ENCODE peak calls at places on chromosomes 3 and 15, in seven cellular contexts. J is keratinocyte, A is sigmoid colon, Z is fibroblast of mammary gland, H is upper lobe of right lung, X is MCF 10A, V is HFF-Myc. M is an unnamed sample.

GRCh38 chr3:112646623-112647022 is 5.7 kb upstream of the CCDC80 start:
- DNase-seq in J (no peak), X (no peak), H (no peak), V (no peak), A (no peak), Z (no peak), M (no peak)

GRCh38 chr3:153639634-153640033 is 477.6 kb downstream of the RAP2B start:
- DNase-seq in H (no peak), Z (no peak), V (no peak), X (no peak), J (no peak), A (no peak), M (no peak)

GRCh38 chr3:115623414-115623868 is at the start of gene GAP43:
- DNase-seq in Z (peak; percentile 84), X (no peak), A (peak; percentile 62), J (no peak), H (peak; percentile 56), V (peak; percentile 59), M (no peak)

GRCh38 chr15:78638658-78639314 is 2.2 kb downstream of the CHRNB4 start:
- DNase-seq in A (no peak), V (no peak), H (peak; percentile 51), J (no peak), Z (peak; percentile 38), X (peak; percentile 72), M (peak; percentile 70)

GRCh38 chr3:177810162-177810623 is 612.9 kb upstream of the TBL1XR1 start:
- DNase-seq in H (no peak), V (no peak), A (no peak), J (peak; percentile 41), X (peak; percentile 91), Z (peak; percentile 93), M (no peak)

GRCh38 chr3:153052096-153052460 is 109.9 kb upstream of the RAP2B start:
- DNase-seq in J (peak; percentile 92), Z (peak; percentile 92), X (peak; percentile 90), H (no peak), A (peak; percentile 82), V (peak; percentile 68), M (no peak)

GRCh38 chr15:90994059-90994416 is 297 bp downstream of the PRC1 start:
- DNase-seq in J (no peak), X (no peak), Z (no peak), A (no peak), V (no peak), H (peak; percentile 68), M (peak; percentile 34)

GRCh38 chr15:53296603-53297002 is 462.9 kb downstream of the WDR72 start:
- DNase-seq in X (no peak), A (no peak), H (no peak), Z (no peak), V (no peak), J (no peak), M (no peak)

GRCh38 chr15:93037341-93038063 is 51.5 kb downstream of the RGMA start:
- DNase-seq in Z (peak; percentile 71), A (peak; percentile 83), V (peak; percentile 24), J (no peak), X (no peak), H (peak; percentile 75), M (no peak)

DNA sequence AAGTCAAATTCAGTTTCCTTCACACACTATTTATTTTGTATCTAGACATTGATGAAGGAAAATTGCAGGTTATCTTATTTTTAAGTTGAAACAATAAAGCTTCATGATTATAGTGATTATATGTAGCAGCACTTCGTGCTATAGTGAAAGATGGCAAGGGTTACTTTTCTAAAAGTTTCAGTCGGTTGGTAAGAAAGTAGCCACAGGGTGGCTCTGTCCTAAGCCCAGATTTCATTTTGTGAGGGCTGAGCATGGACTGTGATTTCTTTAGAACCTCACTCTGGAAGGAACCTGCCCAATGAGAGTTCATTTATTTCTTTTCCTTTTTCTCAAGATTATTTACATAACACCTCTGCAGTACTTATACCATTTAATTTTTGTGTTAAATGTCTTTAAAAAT is 66.5 kb downstream of the NME9 start:
- DNase-seq in X (no peak), Z (no peak), H (no peak), J (no peak), A (no peak), V (no peak), M (no peak)
- TF ChIP-seq CTCF in X (no peak), Z (no peak), H (no peak), J (no peak), A (no peak), V (no peak), M (no peak)

GRCh38 chr3:132643366-132643765 is 16.2 kb downstream of the ACAD11 start:
- DNase-seq in X (no peak), J (no peak), V (no peak), Z (no peak), A (no peak), H (no peak), M (no peak)

GRCh38 chr3:132642539-132642847 is 17.1 kb downstream of the ACAD11 start:
- DNase-seq in H (no peak), V (no peak), A (no peak), J (no peak), X (no peak), Z (no peak), M (no peak)

GRCh38 chr3:132645058-132645457 is 14.6 kb downstream of the ACAD11 start:
- DNase-seq in A (no peak), H (no peak), Z (no peak), V (no peak), J (no peak), X (no peak), M (no peak)

GRCh38 chr3:132638721-132639120 is 20.9 kb downstream of the ACAD11 start:
- DNase-seq in Z (no peak), A (no peak), J (no peak), H (no peak), V (no peak), X (no peak), M (no peak)

DNA sequence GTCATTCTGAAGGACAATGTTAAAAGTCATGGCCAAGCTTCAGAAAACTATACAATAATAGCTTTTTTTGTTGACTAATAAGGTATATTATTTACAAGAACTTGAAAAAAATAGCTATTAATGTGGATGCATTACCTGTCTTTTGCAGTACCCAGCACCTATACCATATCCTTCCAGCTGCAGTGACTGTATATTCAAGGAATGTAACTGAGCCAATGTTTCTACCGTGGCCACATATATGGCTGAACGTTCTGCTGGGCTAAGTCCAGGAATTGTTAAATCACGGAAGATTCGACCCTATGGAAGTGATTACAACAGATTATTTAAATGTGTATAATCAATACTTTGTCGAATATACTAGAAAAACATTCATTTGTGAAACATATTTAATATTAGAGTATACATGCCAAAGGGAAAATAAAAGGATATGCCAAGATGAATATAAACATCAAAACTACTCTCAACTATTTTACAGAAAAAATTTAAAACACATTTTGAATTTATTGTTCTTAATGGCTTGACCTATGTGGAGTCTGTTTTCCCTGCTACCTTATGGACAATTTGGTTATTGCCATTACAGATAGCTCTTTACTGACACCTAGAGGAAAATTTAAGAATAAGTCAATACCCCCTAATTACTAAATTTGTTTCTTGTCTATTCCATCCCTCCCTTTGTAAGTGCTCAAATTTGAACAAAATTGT is 17.6 kb downstream of the ACAD11 start:
- DNase-seq in V (peak; percentile 42), Z (peak; percentile 72), A (no peak), X (peak; percentile 58), H (no peak), J (no peak), M (peak; percentile 56)
- TF ChIP-seq CTCF in V (peak; percentile 32), Z (peak; percentile 75), A (peak; percentile 58), X (peak; percentile 54), H (peak; percentile 80), J (peak; percentile 42), M (peak; percentile 38)

DNA sequence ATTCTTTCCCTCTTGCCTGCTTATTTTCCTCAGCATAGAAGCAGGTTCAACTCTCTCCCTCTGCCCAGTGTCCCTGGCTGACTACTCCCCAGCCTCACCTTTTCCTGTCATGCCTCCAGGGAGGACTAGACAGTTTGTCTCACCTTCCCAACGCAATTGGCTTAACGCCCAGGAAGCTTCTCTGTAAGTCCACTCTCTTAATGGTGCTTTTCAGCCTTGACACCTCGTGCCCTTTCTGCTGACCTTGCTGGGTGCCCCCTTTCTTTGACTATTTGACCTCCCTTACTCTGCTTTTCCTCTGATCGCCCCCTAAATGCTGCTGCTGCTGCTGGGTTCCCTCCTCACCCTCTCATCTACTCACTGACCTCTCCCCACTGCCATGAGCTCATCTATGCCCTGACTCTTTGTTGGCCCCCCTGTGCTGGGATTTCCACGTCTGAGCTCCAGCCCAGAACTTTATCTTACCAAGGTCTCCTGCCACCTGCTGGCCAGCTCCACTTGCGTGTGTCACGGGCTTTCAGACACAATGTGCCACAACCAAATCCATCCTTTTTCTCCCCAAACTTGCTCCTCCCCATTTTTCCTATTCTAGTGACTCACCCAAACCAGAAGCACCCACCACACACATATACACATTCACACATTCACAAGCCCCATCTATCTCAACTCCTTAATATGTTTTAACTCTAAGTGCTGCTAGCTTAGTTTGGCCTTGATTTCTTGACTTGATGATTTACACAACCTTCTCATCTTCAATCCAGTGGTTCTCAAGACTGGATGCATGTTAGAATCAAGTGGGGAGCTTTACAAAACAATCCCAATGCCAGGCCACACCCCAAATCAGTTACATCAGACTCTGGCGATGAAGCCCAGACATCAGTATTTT is 16.6 kb downstream of the EPB42 start:
- DNase-seq in Z (peak; percentile 78), A (no peak), X (peak; percentile 69), H (no peak), V (peak; percentile 47), J (no peak), M (peak; percentile 69)
- TF ChIP-seq CTCF in Z (peak; percentile 70), A (no peak), X (peak; percentile 39), H (peak; percentile 54), V (peak; percentile 74), J (peak; percentile 80), M (peak; percentile 75)

GRCh38 chr3:24359645-24360462 is 134.8 kb downstream of the THRB start:
- DNase-seq in J (no peak), H (no peak), V (no peak), X (no peak), Z (no peak), A (no peak), M (no peak)
- TF ChIP-seq CTCF in J (no peak), H (no peak), V (peak; percentile 27), X (peak; percentile 16), Z (peak; percentile 13), A (no peak), M (no peak)

GRCh38 chr3:29644261-29644660 is 363.4 kb downstream of the RBMS3 start:
- DNase-seq in X (no peak), A (no peak), Z (peak; percentile 71), J (no peak), H (no peak), V (peak; percentile 24), M (no peak)
- TF ChIP-seq CTCF in X (no peak), A (no peak), Z (peak; percentile 16), J (no peak), H (no peak), V (peak; percentile 2), M (no peak)